ENCODE peak calls at places on chromosomes 11 and 22, in five cellular contexts. O is GM13976, G is choroid plexus epithelial cell, E is osteocyte, H is AG10803. C is an unnamed sample.

GRCh38 chr11:2399488-2400068 is 972 bp upstream of the TSSC4 start:
- DNase-seq in H (no peak), G (peak), E (no peak), O (no peak), C (no peak)

GRCh38 chr22:45246060-45246985 is 5.6 kb upstream of the KIAA0930 start:
- DNase-seq in G (peak), H (peak), O (peak), E (no peak), C (peak)

GRCh38 chr11:65537620-65538231 is 12.8 kb downstream of the SCYL1 start:
- DNase-seq in O (no peak), G (no peak), E (no peak), H (no peak), C (no peak)

GRCh38 chr22:24305260-24305692 is 34.6 kb downstream of the SPECC1L start:
- DNase-seq in O (no peak), H (peak), G (peak), E (no peak), C (peak)

GRCh38 chr22:32660292-32660691 is 141.2 kb upstream of the TIMP3 start:
- DNase-seq in E (no peak), G (peak), O (peak), H (peak), C (peak)

GRCh38 chr11:10026514-10026913 is 267.5 kb downstream of the SBF2 start:
- DNase-seq in G (peak), H (peak), E (no peak), O (no peak), C (peak)

GRCh38 chr11:79708319-79708928 is 267.6 kb upstream of the TENM4 start:
- DNase-seq in O (peak), G (peak), E (no peak), H (peak), C (peak)

GRCh38 chr11:73412308-73412707 is 36.1 kb downstream of the RELT start:
- DNase-seq in E (no peak), G (no peak), O (no peak), H (no peak), C (no peak)

GRCh38 chr22:42947211-42947990 is 67.5 kb downstream of the PACSIN2 start:
- DNase-seq in G (peak), H (no peak), E (no peak), O (no peak), C (no peak)

GRCh38 chr11:36775157-36775556 is 177.1 kb upstream of the RAG2 start:
- DNase-seq in H (peak), O (no peak), E (no peak), G (no peak), C (peak)

GRCh38 chr11:127965947-127966668 is 621.2 kb downstream of the ETS1 start:
- DNase-seq in O (no peak), G (peak), H (peak), E (no peak), C (no peak)

GRCh38 chr11:125933030-125933813 is 12.6 kb upstream of the VSIG10L2 start:
- DNase-seq in G (no peak), E (peak), O (no peak), H (no peak), C (no peak)

GRCh38 chr11:103961010-103961409 is 75.4 kb upstream of the DDI1 start:
- DNase-seq in O (no peak), E (no peak), H (peak), G (peak), C (peak)

GRCh38 chr11:69948256-69949141 is 129.3 kb upstream of the FGF3 start:
- DNase-seq in G (no peak), H (no peak), E (no peak), O (no peak), C (no peak)

GRCh38 chr11:67345949-67346819 is 7.2 kb downstream of the POLD4 start:
- DNase-seq in G (peak), O (no peak), E (no peak), H (peak), C (peak)

GRCh38 chr11:1479006-1479677 is 7.4 kb downstream of the MOB2 start:
- DNase-seq in G (no peak), O (no peak), H (no peak), E (no peak), C (no peak)

GRCh38 chr11:58560842-58561241 is 14.8 kb downstream of the LPXN start:
- DNase-seq in O (no peak), H (no peak), G (no peak), E (no peak), C (no peak)

GRCh38 chr11:45097721-45098493 is 48.5 kb upstream of the PRDM11 start:
- DNase-seq in O (no peak), H (peak), G (peak), E (peak), C (peak)

GRCh38 chr11:111585371-111585770 is 16.9 kb upstream of the SIK2 start:
- DNase-seq in O (no peak), H (peak), E (no peak), G (peak), C (peak)

GRCh38 chr22:44260216-44261035 is 52.3 kb downstream of the SHISAL1 start:
- DNase-seq in G (no peak), H (no peak), E (peak), O (no peak), C (no peak)

GRCh38 chr11:134139873-134140331 is 71.0 kb downstream of the JAM3 start:
- DNase-seq in G (peak), O (peak), H (peak), E (no peak), C (peak)

GRCh38 chr11:69939551-69940245 is 120.5 kb upstream of the FGF3 start:
- DNase-seq in H (no peak), E (no peak), G (peak), O (no peak), C (no peak)

GRCh38 chr11:68889948-68890446 is 13.6 kb downstream of the MRPL21 start:
- DNase-seq in E (peak), G (peak), H (peak), O (no peak), C (peak)

GRCh38 chr11:2460540-2461252 is 15.9 kb downstream of the KCNQ1 start:
- DNase-seq in E (no peak), O (no peak), H (no peak), G (no peak), C (no peak)

GRCh38 chr11:130478204-130478701 is 29.8 kb downstream of the ADAMTS15 start:
- DNase-seq in O (peak), H (peak), G (peak), E (no peak), C (peak)

GRCh38 chr22:42805998-42806481 is 51.0 kb downstream of the ARFGAP3 start:
- DNase-seq in O (no peak), G (no peak), H (no peak), E (peak), C (no peak)

GRCh38 chr11:66113132-66113856 is 43.2 kb downstream of the PACS1 start:
- DNase-seq in E (no peak), G (peak), O (no peak), H (peak), C (peak)

GRCh38 chr11:17672469-17672868 is 46.9 kb upstream of the MYOD1 start:
- DNase-seq in O (no peak), G (no peak), H (no peak), E (no peak), C (no peak)

GRCh38 chr11:74846770-74847169 is 98.1 kb downstream of the RNF169 start:
- DNase-seq in G (no peak), E (no peak), O (no peak), H (no peak), C (no peak)

GRCh38 chr11:10930224-10930960 is 72.5 kb upstream of the ZBED5 start:
- DNase-seq in G (peak), O (peak), H (peak), E (no peak), C (no peak)

GRCh38 chr11:69639843-69640242 is 1.1 kb upstream of the CCND1 start:
- DNase-seq in H (no peak), O (no peak), G (no peak), E (no peak), C (no peak)

GRCh38 chr22:30435674-30436126 is 10.1 kb downstream of the MTFP1 start:
- DNase-seq in G (no peak), E (no peak), O (peak), H (no peak), C (no peak)

GRCh38 chr11:2387266-2387982 is 10.3 kb downstream of the CD81 start:
- DNase-seq in O (peak), G (peak), E (no peak), H (peak), C (peak)

GRCh38 chr11:130050272-130050671 is 19.4 kb upstream of the APLP2 start:
- DNase-seq in H (peak), O (no peak), G (peak), E (peak), C (no peak)

GRCh38 chr11:108897071-108897481 is 232.2 kb downstream of the DDX10 start:
- DNase-seq in E (no peak), G (no peak), O (no peak), H (no peak), C (peak)
- TF ChIP-seq CTCF in E (no peak), G (no peak), O (no peak), H (no peak), C (no peak)

DNA sequence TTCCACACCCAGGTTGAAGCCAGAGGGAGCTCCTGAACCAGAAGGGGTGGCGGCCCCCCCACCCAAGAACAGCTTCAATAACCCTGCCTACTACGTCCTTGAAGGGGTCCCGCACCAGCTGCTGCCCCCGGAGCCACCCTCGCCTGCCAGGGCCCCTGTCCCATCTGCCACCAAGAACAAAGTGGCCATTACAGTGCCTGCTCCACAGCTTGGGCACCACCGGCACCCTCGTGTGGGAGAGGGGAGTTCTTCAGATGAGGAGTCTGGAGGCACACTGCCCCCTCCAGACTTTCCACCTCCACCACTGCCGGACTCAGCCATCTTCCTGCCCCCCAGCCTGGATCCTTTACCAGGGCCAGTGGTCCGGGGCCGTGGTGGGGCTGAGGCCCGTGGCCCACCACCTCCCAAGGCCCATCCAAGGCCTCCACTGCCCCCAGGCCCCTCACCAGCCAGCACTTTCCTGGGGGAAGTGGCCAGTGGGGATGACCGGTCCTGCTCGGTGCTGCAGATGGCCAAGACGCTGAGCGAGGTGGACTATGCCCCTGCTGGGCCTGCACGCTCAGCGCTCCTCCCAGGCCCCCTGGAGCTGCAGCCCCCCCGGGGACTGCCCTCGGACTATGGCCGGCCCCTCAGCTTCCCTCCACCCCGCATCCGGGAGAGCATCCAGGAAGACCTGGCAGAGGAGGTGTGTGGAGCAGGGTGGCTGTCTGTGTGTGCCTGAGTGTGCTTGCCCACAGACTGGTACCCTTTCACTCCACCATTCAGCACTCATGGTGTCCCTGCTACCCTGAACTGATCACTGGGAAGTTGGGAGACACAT is 6.7 kb downstream of the PHOX2A start:
- DNase-seq in H (no peak), O (peak), E (no peak), G (no peak), C (no peak)
- TF ChIP-seq CTCF in H (no peak), O (no peak), E (no peak), G (no peak), C (no peak)

GRCh38 chr11:35063453-35063852 is 75.5 kb upstream of the CD44 start:
- DNase-seq in O (no peak), E (no peak), H (no peak), G (no peak), C (no peak)

GRCh38 chr11:35066029-35066428 is 72.9 kb upstream of the CD44 start:
- DNase-seq in H (no peak), G (no peak), E (no peak), O (no peak), C (no peak)

GRCh38 chr11:35065566-35065965 is 73.4 kb upstream of the CD44 start:
- DNase-seq in E (no peak), O (no peak), H (peak), G (no peak), C (peak)

GRCh38 chr11:35061516-35062440 is 77.2 kb upstream of the CD44 start:
- DNase-seq in H (no peak), G (no peak), O (no peak), E (no peak), C (no peak)

GRCh38 chr11:35064114-35064800 is 74.7 kb upstream of the CD44 start:
- DNase-seq in H (peak), G (peak), E (peak), O (no peak), C (peak)
- TF ChIP-seq CTCF in H (no peak), G (no peak), E (no peak), O (no peak), C (no peak)

DNA sequence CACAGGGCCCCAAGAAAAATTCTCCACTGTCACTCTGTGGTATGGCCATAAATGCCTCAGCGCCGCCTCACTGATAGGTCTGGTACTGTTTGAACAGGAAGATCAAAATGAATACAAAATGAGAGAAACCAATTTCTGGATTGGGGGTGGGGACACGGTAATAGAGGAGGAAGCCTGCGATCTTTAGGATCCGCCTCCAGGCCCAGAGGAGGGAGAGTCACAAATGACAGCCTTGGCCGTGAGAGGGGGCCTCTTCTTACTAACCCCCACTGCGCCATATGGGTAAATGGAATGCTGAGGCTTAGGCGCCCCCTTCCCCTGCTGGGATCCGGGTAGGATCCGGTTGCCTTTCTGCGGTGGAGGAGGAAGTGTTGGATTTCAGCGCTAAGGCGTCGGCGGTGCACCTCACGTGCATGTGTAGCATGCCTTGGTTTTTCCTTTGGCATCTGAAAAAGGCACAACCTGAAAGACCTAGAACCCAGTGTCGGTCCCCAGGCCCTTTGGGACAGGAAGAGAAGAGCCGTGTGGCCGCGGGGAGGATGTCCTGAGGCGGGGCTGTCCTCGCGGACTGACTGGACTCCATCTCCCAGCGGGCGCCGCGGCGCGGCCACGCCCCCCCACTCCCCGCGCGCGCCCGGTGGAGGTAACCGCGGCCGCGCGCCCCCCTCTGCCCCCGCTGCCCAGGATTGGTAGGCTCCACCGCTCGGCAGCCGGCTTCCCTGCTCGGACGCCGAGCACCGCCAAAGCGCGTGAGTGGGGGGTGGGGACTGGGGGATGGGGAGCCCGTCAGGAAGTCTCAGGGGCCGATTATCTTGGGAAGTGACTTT is 718 bp upstream of the MADD start:
- DNase-seq in O (peak), G (peak), H (peak), E (peak), C (peak)
- TF ChIP-seq CTCF in O (no peak), G (peak), H (peak), E (peak), C (peak)

GRCh38 chr22:50144005-50144614 is 26.4 kb upstream of the PANX2 start:
- DNase-seq in G (no peak), E (no peak), H (no peak), O (no peak), C (no peak)
- TF ChIP-seq CTCF in G (no peak), E (no peak), H (no peak), O (no peak), C (no peak)

DNA sequence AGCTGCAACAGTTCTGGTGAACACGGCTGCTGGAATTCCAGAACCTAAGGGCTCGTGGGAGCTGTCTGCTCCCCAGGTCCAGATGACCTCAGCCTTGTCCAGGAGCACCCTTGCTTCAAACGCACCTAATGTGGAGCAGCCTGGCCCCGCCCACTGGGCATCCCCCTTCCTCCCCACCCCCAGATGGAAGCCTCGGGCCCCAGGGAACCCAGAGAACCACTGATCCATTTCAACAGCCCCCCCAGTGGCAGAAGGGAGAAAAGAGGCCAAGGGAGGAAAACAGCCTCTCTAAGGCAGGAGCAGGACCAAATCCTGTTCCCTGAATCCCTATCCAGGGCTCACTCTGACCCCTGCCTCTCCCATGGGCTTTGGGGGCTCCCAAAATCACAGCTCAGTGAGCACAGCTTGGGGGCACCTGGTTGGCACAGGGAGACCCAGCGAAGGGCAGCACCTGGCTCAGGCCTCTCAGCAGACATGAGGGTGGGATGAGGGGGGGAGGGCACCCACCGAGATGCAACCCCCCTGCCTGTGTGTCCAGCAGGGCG is 1.2 kb downstream of the CYTH4 start:
- DNase-seq in E (no peak), O (no peak), H (no peak), G (no peak), C (no peak)
- TF ChIP-seq CTCF in E (no peak), O (peak), H (no peak), G (peak), C (peak)

GRCh38 chr11:107018274-107018901 is at the start of gene GUCY1A2:
- DNase-seq in G (peak), E (no peak), H (no peak), O (peak), C (no peak)

GRCh38 chr11:107017104-107017432 is 1.2 kb downstream of the GUCY1A2 start:
- DNase-seq in G (peak), E (no peak), H (no peak), O (no peak), C (no peak)

GRCh38 chr11:107018902-107019493 is 722 bp upstream of the GUCY1A2 start:
- DNase-seq in H (peak), G (peak), O (peak), E (peak), C (peak)

GRCh38 chr11:107014871-107015270 is 3.4 kb downstream of the GUCY1A2 start:
- DNase-seq in O (no peak), G (peak), H (no peak), E (no peak), C (no peak)

GRCh38 chr11:107017433-107018227 is 646 bp downstream of the GUCY1A2 start:
- DNase-seq in H (peak), E (peak), O (peak), G (peak), C (no peak)
- TF ChIP-seq CTCF in H (peak), E (peak), O (peak), G (peak), C (peak)

DNA sequence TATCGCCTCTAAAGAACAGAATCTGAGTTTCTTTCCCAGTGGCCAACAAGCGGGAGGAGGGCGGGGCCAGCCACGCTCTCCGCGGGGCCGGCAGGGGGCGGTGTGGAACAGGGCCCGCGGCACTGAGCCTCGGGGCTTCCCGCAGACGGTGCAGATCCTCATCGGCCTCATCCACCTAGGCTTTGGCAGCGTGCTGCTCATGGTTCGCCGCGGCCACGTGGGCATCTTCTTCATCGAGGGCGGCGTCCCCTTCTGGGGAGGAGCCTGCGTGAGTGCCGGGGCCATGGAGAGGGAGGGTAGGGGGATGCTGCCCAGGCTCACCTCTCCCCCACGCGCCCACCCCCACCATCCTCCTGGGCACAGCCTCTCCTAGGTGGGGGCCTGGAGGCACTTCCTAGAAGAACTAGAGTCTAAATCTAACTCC is 10.7 kb downstream of the MS4A15 start:
- DNase-seq in O (peak), H (no peak), G (no peak), E (no peak), C (no peak)
- TF ChIP-seq CTCF in O (no peak), H (no peak), G (peak), E (peak), C (peak)